ENCODE peak calls at places on chromosome X, in seven cellular contexts. M, S, D, Q, Y, J and H are unnamed samples.
A peak's percentile ranks its signal among the peaks of the same experiment; 100 is the strongest.

GRCh38 chrX:154436597-154437397 is at the start of gene GDI1:
- DNase-seq in M (peak; percentile 89), S (peak; percentile 65), D (peak; percentile 47), Q (no peak), Y (peak; percentile 85), J (no peak), H (peak; percentile 90)

GRCh38 chrX:20967725-20968124 is 406.5 kb upstream of the CNKSR2 start:
- DNase-seq in M (no peak), S (no peak), D (no peak), Q (no peak), Y (no peak), J (no peak), H (no peak)

GRCh38 chrX:50003927-50004326 is 81.5 kb downstream of the CLCN5 start:
- DNase-seq in M (no peak), S (no peak), D (no peak), Q (no peak), Y (no peak), J (no peak), H (no peak)

GRCh38 chrX:150517303-150517896 is 51.0 kb upstream of the MTM1 start:
- DNase-seq in M (no peak), S (peak; percentile 27), D (no peak), Q (no peak), Y (no peak), J (no peak), H (no peak)

GRCh38 chrX:27966955-27967354 is 14.3 kb downstream of the DCAF8L1 start:
- DNase-seq in M (no peak), S (peak; percentile 82), D (no peak), Q (no peak), Y (no peak), J (no peak), H (no peak)

GRCh38 chrX:69016220-69016941 is 148.9 kb downstream of the PJA1 start:
- DNase-seq in M (no peak), S (no peak), D (no peak), Q (no peak), Y (peak; percentile 9), J (no peak), H (no peak)

GRCh38 chrX:153641575-153642312 is 5.3 kb upstream of the DUSP9 start:
- DNase-seq in M (no peak), S (no peak), D (no peak), Q (no peak), Y (no peak), J (no peak), H (peak; percentile 31)

GRCh38 chrX:42748067-42748850 is 29.7 kb downstream of the PPP1R2C start:
- DNase-seq in M (no peak), S (peak; percentile 56), D (no peak), Q (no peak), Y (no peak), J (no peak), H (no peak)

GRCh38 chrX:14873676-14874049 is 442 bp downstream of the MOSPD2 start:
- DNase-seq in M (no peak), S (no peak), D (no peak), Q (no peak), Y (no peak), J (no peak), H (no peak)

GRCh38 chrX:53047228-53047627 is 1.4 kb upstream of the GPR173 start:
- DNase-seq in M (no peak), S (peak; percentile 16), D (no peak), Q (no peak), Y (no peak), J (no peak), H (no peak)

GRCh38 chrX:2228466-2228865 is 272.3 kb downstream of the DHRSX start:
- DNase-seq in M (no peak), S (no peak), D (no peak), Q (no peak), Y (no peak), J (no peak), H (no peak)

GRCh38 chrX:134933911-134934310 is 56.9 kb upstream of the SMIM10 start:
- DNase-seq in M (no peak), S (no peak), D (no peak), Q (no peak), Y (no peak), J (no peak), H (no peak)

GRCh38 chrX:24494544-24495113 is 29.5 kb downstream of the PDK3 start:
- DNase-seq in M (no peak), S (peak; percentile 76), D (peak; percentile 37), Q (peak; percentile 62), Y (no peak), J (no peak), H (no peak)

GRCh38 chrX:39896951-39897740 is 200.6 kb downstream of the BCOR start:
- DNase-seq in M (no peak), S (peak; percentile 71), D (peak; percentile 22), Q (no peak), Y (no peak), J (no peak), H (no peak)
- TF ChIP-seq CTCF in M (no peak), S (no peak), D (no peak), Q (no peak), Y (no peak), J (no peak), H (no peak)

DNA sequence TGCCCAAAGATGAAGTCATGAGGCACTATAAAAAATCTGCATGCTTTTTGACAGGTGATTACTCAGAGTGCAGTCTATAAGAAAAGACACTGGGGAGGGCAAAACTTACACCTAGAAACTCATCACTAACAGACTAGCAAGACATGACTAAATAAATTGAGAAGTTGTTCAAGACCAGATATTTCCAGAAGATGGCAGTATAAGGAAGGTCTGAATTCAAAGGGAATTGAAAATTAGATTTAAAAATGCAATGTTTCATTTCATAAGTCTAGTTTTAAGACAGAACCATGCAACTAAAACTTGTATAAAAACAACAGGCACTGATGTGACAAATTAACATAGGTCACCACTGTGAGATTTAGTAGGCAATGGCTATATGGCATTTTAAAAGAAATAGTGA is 232.5 kb upstream of the POF1B start:
- DNase-seq in M (peak; percentile 11), S (peak; percentile 8), D (no peak), Q (no peak), Y (peak; percentile 7), J (no peak), H (peak; percentile 2)
- TF ChIP-seq CTCF in M (peak; percentile 40), S (peak; percentile 17), D (peak; percentile 19), Q (no peak), Y (peak; percentile 26), J (peak; percentile 46), H (no peak)

DNA sequence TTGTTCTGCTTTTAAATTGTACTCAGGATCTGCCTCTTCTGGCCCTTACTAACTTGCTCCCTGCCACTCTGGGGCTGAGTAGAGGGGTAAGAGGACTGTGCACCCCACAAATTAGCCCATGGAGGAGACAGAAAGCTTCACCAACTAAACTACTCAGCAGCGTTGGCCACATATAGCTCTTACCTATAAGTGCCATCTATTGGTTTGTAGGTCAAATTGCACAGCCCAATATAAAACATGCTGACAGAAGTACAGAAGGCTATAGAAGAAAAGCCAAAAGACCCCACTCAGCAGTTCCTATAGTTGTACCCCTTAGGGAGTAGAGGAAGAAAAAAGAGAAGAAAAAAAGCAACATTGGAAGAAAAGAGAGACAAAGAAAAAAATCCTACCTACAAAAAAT is 341.2 kb upstream of the FMR1 start:
- DNase-seq in M (no peak), S (no peak), D (no peak), Q (no peak), Y (no peak), J (no peak), H (no peak)
- TF ChIP-seq CTCF in M (no peak), S (no peak), D (no peak), Q (no peak), Y (no peak), J (peak; percentile 5), H (no peak)

GRCh38 chrX:87338510-87338909 is 179.1 kb upstream of the KLHL4 start:
- DNase-seq in M (peak; percentile 7), S (peak; percentile 52), D (no peak), Q (no peak), Y (peak; percentile 3), J (no peak), H (no peak)

GRCh38 chrX:87337267-87337666 is 180.3 kb upstream of the KLHL4 start:
- DNase-seq in M (no peak), S (peak; percentile 0), D (no peak), Q (no peak), Y (no peak), J (no peak), H (no peak)
- TF ChIP-seq CTCF in M (no peak), S (no peak), D (no peak), Q (no peak), Y (no peak), J (peak; percentile 11), H (no peak)

DNA sequence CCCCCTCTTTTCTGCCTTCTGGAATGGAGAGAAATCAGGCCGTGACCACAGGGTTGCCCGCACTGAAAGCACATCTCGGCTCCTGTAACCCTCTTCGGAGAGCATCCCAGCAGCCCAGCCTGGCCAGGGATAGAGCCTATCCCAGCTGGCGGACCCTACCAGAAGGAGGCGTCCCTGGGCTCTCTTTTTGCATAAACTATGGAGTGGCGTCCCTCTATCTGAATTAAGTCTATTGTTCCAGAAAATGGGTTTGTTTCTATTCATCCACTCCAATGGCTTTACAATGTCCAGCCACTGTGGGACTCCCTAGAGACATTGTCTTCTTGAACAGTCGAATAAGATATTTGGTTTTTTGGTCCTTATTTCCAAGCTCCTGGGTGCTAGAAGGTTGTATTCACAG is 689 bp upstream of the NHSL2 start:
- DNase-seq in M (no peak), S (no peak), D (no peak), Q (no peak), Y (no peak), J (no peak), H (no peak)
- TF ChIP-seq CTCF in M (no peak), S (peak; percentile 9), D (no peak), Q (peak; percentile 59), Y (no peak), J (no peak), H (no peak)

GRCh38 chrX:35380808-35381700 is 417.1 kb upstream of the MAGEB16 start:
- DNase-seq in M (peak; percentile 19), S (peak; percentile 12), D (peak; percentile 11), Q (no peak), Y (peak; percentile 11), J (no peak), H (peak; percentile 11)
- TF ChIP-seq CTCF in M (peak; percentile 78), S (peak; percentile 24), D (peak; percentile 63), Q (peak; percentile 29), Y (peak; percentile 38), J (peak; percentile 78), H (peak; percentile 16)

GRCh38 chrX:32267796-32268195 is 943.6 kb downstream of the DMD start:
- DNase-seq in M (no peak), S (no peak), D (no peak), Q (no peak), Y (no peak), J (no peak), H (no peak)
- TF ChIP-seq CTCF in M (no peak), S (no peak), D (no peak), Q (no peak), Y (no peak), J (no peak), H (no peak)

GRCh38 chrX:29858714-29859113 is 356.6 kb upstream of the MAGEB2 start:
- DNase-seq in M (no peak), S (peak; percentile 17), D (no peak), Q (no peak), Y (no peak), J (no peak), H (no peak)
- TF ChIP-seq CTCF in M (no peak), S (no peak), D (no peak), Q (no peak), Y (no peak), J (no peak), H (no peak)